ENCODE peak calls at places on chromosomes 4 and X, in six cellular contexts. T, B, H, M, R and U are unnamed samples.

GRCh38 chrX:140439455-140439854 is 65.4 kb downstream of the SOX3 start:
- DNase-seq in H (no peak), T (no peak), M (no peak), B (no peak), R (no peak), U (no peak)

GRCh38 chr4:155796031-155796430 is 37.2 kb downstream of the GUCY1B1 start:
- DNase-seq in B (no peak), T (no peak), M (no peak), H (peak), R (no peak), U (no peak)

GRCh38 chrX:46180258-46180687 is 364.9 kb downstream of the ZNF674 start:
- DNase-seq in M (no peak), B (no peak), T (no peak), H (no peak), R (no peak), U (peak)

GRCh38 chr4:164383187-164384181 is 370.4 kb upstream of the SMIM31 start:
- DNase-seq in H (peak), M (no peak), R (peak), B (no peak), T (no peak), U (no peak)

GRCh38 chrX:119062750-119063374 is 9.9 kb upstream of the CT47C1 start:
- DNase-seq in B (peak), T (no peak), H (no peak), R (no peak), M (no peak), U (no peak)

GRCh38 chrX:143633530-143634372 is 2.1 kb downstream of the SLITRK4 start:
- DNase-seq in H (no peak), M (no peak), T (peak), B (no peak), R (peak), U (no peak)

GRCh38 chrX:119809185-119809666 is 17.8 kb upstream of the RPL39 start:
- DNase-seq in R (no peak), T (no peak), B (no peak), H (no peak), M (no peak), U (no peak)

GRCh38 chrX:2967584-2967983 is 38.4 kb upstream of the ARSD start:
- DNase-seq in M (no peak), B (no peak), T (no peak), H (no peak), R (no peak), U (no peak)

GRCh38 chr4:88616275-88616996 is 24.2 kb downstream of the HERC3 start:
- DNase-seq in M (no peak), T (no peak), B (no peak), R (no peak), H (no peak), U (peak)

GRCh38 chr4:187908079-187908501 is 87.5 kb upstream of the ZFP42 start:
- DNase-seq in M (no peak), B (no peak), T (no peak), H (no peak), R (peak), U (peak)

GRCh38 chr4:87078987-87079469 is 141.4 kb downstream of the KLHL8 start:
- DNase-seq in M (no peak), T (no peak), H (no peak), R (peak), B (no peak), U (peak)

GRCh38 chrX:20347486-20347885 is 80.8 kb upstream of the RPS6KA3 start:
- DNase-seq in T (no peak), B (no peak), H (no peak), R (no peak), M (no peak), U (no peak)

GRCh38 chr4:152014280-152014679 is 253.5 kb upstream of the GATB start:
- DNase-seq in H (no peak), M (no peak), T (no peak), B (peak), R (peak), U (no peak)

GRCh38 chr4:119286377-119287002 is 35.4 kb downstream of the FABP2 start:
- DNase-seq in B (no peak), R (no peak), H (no peak), M (no peak), T (no peak), U (peak)

GRCh38 chrX:123184199-123184857 is at the start of gene GRIA3:
- DNase-seq in R (peak), B (no peak), M (no peak), T (no peak), H (peak), U (peak)

GRCh38 chr4:105147226-105148151 is 813 bp downstream of the TET2 start:
- DNase-seq in M (no peak), B (no peak), R (no peak), T (peak), H (peak), U (no peak)

GRCh38 chr4:8644966-8645752 is 52.6 kb downstream of the CPZ start:
- DNase-seq in T (no peak), B (no peak), H (no peak), R (no peak), M (no peak), U (no peak)

GRCh38 chrX:110509778-110510510 is 151.3 kb downstream of the RTL9 start:
- DNase-seq in T (no peak), H (no peak), M (no peak), R (no peak), B (no peak), U (peak)

GRCh38 chrX:9131066-9131465 is 97.1 kb upstream of the FAM9B start:
- DNase-seq in H (no peak), B (no peak), T (no peak), R (no peak), M (no peak), U (no peak)

GRCh38 chr4:147829401-147830101 is 97.7 kb downstream of the ARHGAP10 start:
- DNase-seq in H (no peak), R (no peak), T (no peak), B (no peak), M (no peak), U (no peak)

GRCh38 chr4:154614306-154614705 is 1.9 kb upstream of the FGG start:
- DNase-seq in H (no peak), B (no peak), R (no peak), T (no peak), M (no peak), U (no peak)

GRCh38 chrX:65871671-65872311 is 168.1 kb downstream of the VSIG4 start:
- DNase-seq in H (no peak), R (no peak), B (no peak), T (no peak), M (no peak), U (no peak)

GRCh38 chr4:56082809-56083208 is 134.1 kb downstream of the CEP135 start:
- DNase-seq in M (no peak), R (no peak), B (no peak), H (no peak), T (no peak), U (no peak)

GRCh38 chr4:7411896-7412585 is 22.7 kb downstream of the PSAPL1 start:
- DNase-seq in M (no peak), R (no peak), H (peak), T (peak), B (no peak), U (no peak)

GRCh38 chr4:159296061-159296460 is 193.2 kb downstream of the RAPGEF2 start:
- DNase-seq in B (no peak), R (no peak), H (no peak), T (no peak), M (no peak), U (no peak)